ENCODE peak calls at places on chromosomes 7 and 10, in ten cellular contexts. Q, K, S, Y, O, I, Z, L, H and F are unnamed samples.

GRCh38 chr10:99555371-99556224 is 22.9 kb downstream of the NKX2-3 start:
- DNase-seq in Q (peak), K (no peak), S (no peak), Y (no peak), O (no peak), I (no peak), Z (no peak), L (peak), H (no peak), F (no peak)

GRCh38 chr7:91912500-91912899 is 28.2 kb upstream of the AKAP9 start:
- DNase-seq in Q (no peak), K (no peak), S (no peak), Y (no peak), O (no peak), I (no peak), Z (no peak), L (no peak), H (no peak), F (no peak)

GRCh38 chr7:64045301-64046040 is at the start of gene ZNF727:
- DNase-seq in Q (no peak), K (peak), S (no peak), Y (no peak), O (no peak), I (peak), Z (no peak), L (no peak), H (no peak), F (no peak)

GRCh38 chr7:93407239-93407638 is 167.3 kb downstream of the CALCR start:
- DNase-seq in Q (no peak), K (no peak), S (no peak), Y (no peak), O (no peak), I (no peak), Z (no peak), L (no peak), H (no peak), F (no peak)

GRCh38 chr10:28939352-28940157 is 262.2 kb downstream of the BAMBI start:
- DNase-seq in Q (no peak), K (peak), S (no peak), Y (no peak), O (peak), I (peak), Z (no peak), L (peak), H (no peak), F (no peak)

GRCh38 chr7:156545989-156546388 is 94.6 kb upstream of the RNF32 start:
- DNase-seq in Q (no peak), K (no peak), S (no peak), Y (no peak), O (no peak), I (no peak), Z (no peak), L (no peak), H (no peak), F (no peak)

GRCh38 chr7:37033141-37033540 is 308.8 kb upstream of the AOAH start:
- DNase-seq in Q (no peak), K (no peak), S (no peak), Y (no peak), O (no peak), I (no peak), Z (no peak), L (no peak), H (no peak), F (no peak)

GRCh38 chr7:74544706-74545469 is 91.2 kb downstream of the GTF2IRD1 start:
- DNase-seq in Q (peak), K (no peak), S (peak), Y (no peak), O (peak), I (peak), Z (no peak), L (peak), H (no peak), F (no peak)

GRCh38 chr7:90256778-90257177 is 11.8 kb downstream of the CFAP69 start:
- DNase-seq in Q (no peak), K (no peak), S (no peak), Y (no peak), O (no peak), I (no peak), Z (no peak), L (no peak), H (no peak), F (no peak)

GRCh38 chr7:132509667-132510066 is 66.6 kb downstream of the PLXNA4 start:
- DNase-seq in Q (no peak), K (no peak), S (no peak), Y (no peak), O (no peak), I (no peak), Z (no peak), L (no peak), H (no peak), F (no peak)

GRCh38 chr10:68074404-68074774 is 694 bp downstream of the HERC4 start:
- DNase-seq in Q (no peak), K (no peak), S (no peak), Y (no peak), O (no peak), I (no peak), Z (no peak), L (peak), H (no peak), F (no peak)

GRCh38 chr10:35827783-35828182 is 185.7 kb upstream of the FZD8 start:
- DNase-seq in Q (no peak), K (no peak), S (no peak), Y (no peak), O (no peak), I (no peak), Z (no peak), L (no peak), H (no peak), F (no peak)

GRCh38 chr7:149692557-149692982 is 80.8 kb downstream of the ZNF467 start:
- DNase-seq in Q (no peak), K (no peak), S (no peak), Y (no peak), O (peak), I (no peak), Z (no peak), L (no peak), H (no peak), F (no peak)

GRCh38 chr10:122441961-122442360 is 12.5 kb upstream of the ARMS2 start:
- DNase-seq in Q (no peak), K (no peak), S (no peak), Y (no peak), O (no peak), I (no peak), Z (no peak), L (peak), H (no peak), F (no peak)

GRCh38 chr7:46565712-46566111 is 644.6 kb upstream of the IGFBP3 start:
- DNase-seq in Q (no peak), K (no peak), S (no peak), Y (no peak), O (no peak), I (no peak), Z (no peak), L (no peak), H (no peak), F (no peak)

GRCh38 chr10:79335470-79336235 is 11.6 kb upstream of the PPIF start:
- DNase-seq in Q (no peak), K (no peak), S (no peak), Y (no peak), O (no peak), I (no peak), Z (no peak), L (no peak), H (no peak), F (no peak)

GRCh38 chr7:82257118-82257695 is 186.4 kb downstream of the CACNA2D1 start:
- DNase-seq in Q (no peak), K (no peak), S (no peak), Y (no peak), O (no peak), I (no peak), Z (no peak), L (no peak), H (no peak), F (no peak)

GRCh38 chr7:27237735-27238334 is 4.8 kb upstream of the EVX1 start:
- DNase-seq in Q (no peak), K (no peak), S (no peak), Y (no peak), O (no peak), I (no peak), Z (no peak), L (peak), H (no peak), F (no peak)

GRCh38 chr7:116426428-116427156 is 72.9 kb upstream of the CAV2 start:
- DNase-seq in Q (no peak), K (no peak), S (peak), Y (peak), O (no peak), I (no peak), Z (no peak), L (peak), H (peak), F (no peak)

GRCh38 chr10:133388973-133389818 is 4.8 kb upstream of the MTG1 start:
- DNase-seq in Q (peak), K (no peak), S (no peak), Y (no peak), O (no peak), I (peak), Z (peak), L (no peak), H (peak), F (no peak)

GRCh38 chr7:102122026-102122425 is 164.6 kb upstream of the SH2B2 start:
- DNase-seq in Q (peak), K (no peak), S (no peak), Y (peak), O (no peak), I (no peak), Z (no peak), L (peak), H (no peak), F (no peak)

GRCh38 chr7:101678138-101678479 is 49.0 kb upstream of the MYL10 start:
- DNase-seq in Q (no peak), K (no peak), S (no peak), Y (no peak), O (no peak), I (no peak), Z (no peak), L (no peak), H (no peak), F (no peak)

GRCh38 chr10:99872367-99873162 is 90.1 kb downstream of the ABCC2 start:
- DNase-seq in Q (peak), K (no peak), S (no peak), Y (no peak), O (peak), I (no peak), Z (no peak), L (peak), H (no peak), F (no peak)

GRCh38 chr10:48890904-48891839 is 48.5 kb downstream of the LRRC18 start:
- DNase-seq in Q (no peak), K (no peak), S (no peak), Y (no peak), O (no peak), I (no peak), Z (no peak), L (peak), H (no peak), F (no peak)

GRCh38 chr10:98446656-98447221 is at the start of gene HPS1:
- DNase-seq in Q (peak), K (peak), S (no peak), Y (no peak), O (peak), I (peak), Z (peak), L (peak), H (no peak), F (peak)

GRCh38 chr7:50679218-50680007 is 103.3 kb downstream of the GRB10 start:
- DNase-seq in Q (peak), K (no peak), S (no peak), Y (no peak), O (peak), I (no peak), Z (no peak), L (peak), H (no peak), F (no peak)

GRCh38 chr10:16816142-16816541 is 1.1 kb downstream of the RSU1 start:
- DNase-seq in Q (no peak), K (no peak), S (no peak), Y (no peak), O (no peak), I (no peak), Z (no peak), L (no peak), H (no peak), F (no peak)
- TF ChIP-seq CTCF in Q (no peak), K (no peak), S (no peak), Y (no peak), O (no peak), I (no peak), Z (no peak), L (no peak), H (no peak), F (no peak)

GRCh38 chr7:20778063-20778721 is 8.5 kb downstream of the SP8 start:
- DNase-seq in Q (no peak), K (peak), S (no peak), Y (no peak), O (peak), I (peak), Z (peak), L (peak), H (no peak), F (no peak)
- TF ChIP-seq CTCF in Q (peak), K (peak), S (peak), Y (peak), O (peak), I (peak), Z (no peak), L (peak), H (peak), F (no peak)

GRCh38 chr7:98840604-98841508 is 29.0 kb downstream of the TMEM130 start:
- DNase-seq in Q (no peak), K (no peak), S (no peak), Y (no peak), O (no peak), I (no peak), Z (no peak), L (peak), H (no peak), F (no peak)

GRCh38 chr7:98840096-98840495 is 29.7 kb downstream of the TMEM130 start:
- DNase-seq in Q (no peak), K (no peak), S (no peak), Y (no peak), O (no peak), I (no peak), Z (no peak), L (no peak), H (no peak), F (no peak)

GRCh38 chr7:98837632-98837972 is 32.2 kb downstream of the TMEM130 start:
- DNase-seq in Q (no peak), K (no peak), S (no peak), Y (no peak), O (no peak), I (no peak), Z (no peak), L (no peak), H (no peak), F (no peak)

GRCh38 chr7:98834949-98835348 is 34.9 kb downstream of the TMEM130 start:
- DNase-seq in Q (no peak), K (no peak), S (no peak), Y (no peak), O (no peak), I (no peak), Z (no peak), L (no peak), H (no peak), F (no peak)

DNA sequence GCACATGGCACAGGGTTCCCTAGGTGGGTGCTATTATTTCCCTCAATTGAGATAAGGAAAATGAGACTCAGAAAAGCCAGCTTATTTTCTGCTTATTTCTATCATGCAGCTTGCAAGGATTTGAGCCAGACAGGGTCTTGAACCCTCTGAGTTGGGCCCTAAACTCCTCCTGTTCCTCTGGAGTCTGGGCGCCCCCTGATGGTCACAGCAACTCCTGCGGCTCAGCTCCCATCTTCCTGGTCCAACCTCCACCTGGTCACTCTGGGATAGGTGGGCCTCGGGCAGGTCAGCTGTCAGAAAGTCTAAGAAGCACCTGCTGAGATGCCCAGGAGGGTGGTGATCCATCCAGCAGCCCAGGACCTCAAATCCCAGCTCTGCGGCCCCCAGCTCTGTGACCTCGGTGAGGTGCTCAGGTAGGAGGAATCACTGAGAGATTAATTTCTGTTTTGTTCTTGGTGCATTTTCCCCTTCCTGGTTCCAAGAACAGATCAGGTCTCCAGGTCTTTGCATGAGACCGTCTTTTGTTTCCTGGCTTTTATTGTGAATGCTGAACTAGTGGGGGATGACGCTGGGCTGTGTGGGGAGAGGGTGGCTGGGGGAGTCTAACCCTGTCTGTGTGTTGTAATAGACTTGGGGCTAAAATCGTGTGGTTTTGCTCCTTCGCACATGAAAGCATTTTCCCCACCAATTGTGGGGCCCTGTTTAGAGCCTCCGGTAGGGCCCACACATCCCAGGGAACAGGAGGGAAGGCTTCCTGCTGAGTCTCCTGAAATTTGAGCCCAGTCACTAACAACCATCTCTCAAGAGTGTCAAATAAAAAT is 32.8 kb downstream of the TMEM130 start:
- DNase-seq in Q (peak), K (no peak), S (no peak), Y (no peak), O (peak), I (no peak), Z (no peak), L (peak), H (no peak), F (no peak)
- TF ChIP-seq CTCF in Q (peak), K (peak), S (peak), Y (peak), O (peak), I (peak), Z (no peak), L (peak), H (peak), F (no peak)

GRCh38 chr10:62414359-62414758 is 40.2 kb downstream of the ZNF365 start:
- DNase-seq in Q (no peak), K (no peak), S (no peak), Y (no peak), O (no peak), I (no peak), Z (no peak), L (peak), H (no peak), F (no peak)
- TF ChIP-seq CTCF in Q (no peak), K (no peak), S (peak), Y (no peak), O (peak), I (no peak), Z (no peak), L (peak), H (peak), F (no peak)

DNA sequence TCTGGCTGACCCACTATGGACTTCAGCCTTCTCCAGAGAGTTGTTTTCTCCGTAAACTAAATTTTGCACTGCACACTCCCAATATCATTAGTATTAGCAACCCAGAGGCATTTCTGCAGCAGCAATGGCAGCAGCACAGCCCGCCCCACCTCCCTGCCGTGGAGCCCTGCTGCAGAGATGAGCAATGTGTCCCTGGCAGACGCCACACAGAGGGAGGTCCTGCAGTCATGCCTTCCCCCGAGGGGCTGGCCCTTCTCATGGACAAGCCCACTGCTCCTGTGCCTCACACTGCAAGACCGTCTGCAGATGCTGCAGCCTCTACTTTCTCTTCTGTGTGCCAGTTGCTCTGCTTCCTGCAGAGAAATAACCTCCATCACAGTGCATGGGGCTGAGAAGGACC is 393.4 kb upstream of the MKI67 start:
- DNase-seq in Q (no peak), K (no peak), S (no peak), Y (no peak), O (no peak), I (no peak), Z (peak), L (peak), H (no peak), F (no peak)
- TF ChIP-seq CTCF in Q (no peak), K (no peak), S (no peak), Y (no peak), O (no peak), I (no peak), Z (no peak), L (no peak), H (no peak), F (no peak)

GRCh38 chr10:12063483-12063818 is 5.3 kb upstream of the DHTKD1 start:
- DNase-seq in Q (no peak), K (no peak), S (no peak), Y (no peak), O (peak), I (no peak), Z (no peak), L (no peak), H (no peak), F (no peak)

GRCh38 chr10:12062754-12063482 is 5.8 kb upstream of the DHTKD1 start:
- DNase-seq in Q (no peak), K (no peak), S (no peak), Y (no peak), O (no peak), I (no peak), Z (no peak), L (no peak), H (no peak), F (no peak)

GRCh38 chr10:12068467-12069269 is at the start of gene DHTKD1:
- DNase-seq in Q (peak), K (peak), S (peak), Y (peak), O (peak), I (peak), Z (peak), L (peak), H (peak), F (peak)

GRCh38 chr10:12067336-12067735 is 1.4 kb upstream of the DHTKD1 start:
- DNase-seq in Q (no peak), K (no peak), S (peak), Y (peak), O (no peak), I (no peak), Z (no peak), L (peak), H (no peak), F (no peak)
- TF ChIP-seq CTCF in Q (no peak), K (no peak), S (no peak), Y (no peak), O (no peak), I (no peak), Z (no peak), L (no peak), H (no peak), F (no peak)

GRCh38 chr7:121605297-121605640 is 209.2 kb upstream of the FAM3C start:
- DNase-seq in Q (no peak), K (no peak), S (no peak), Y (no peak), O (no peak), I (no peak), Z (no peak), L (peak), H (no peak), F (no peak)
- TF ChIP-seq CTCF in Q (no peak), K (no peak), S (peak), Y (no peak), O (peak), I (no peak), Z (no peak), L (peak), H (peak), F (no peak)

GRCh38 chr7:32206488-32206887 is 136.3 kb upstream of the PDE1C start:
- DNase-seq in Q (no peak), K (no peak), S (no peak), Y (no peak), O (no peak), I (no peak), Z (peak), L (no peak), H (no peak), F (no peak)

GRCh38 chr7:32204361-32205018 is 134.3 kb upstream of the PDE1C start:
- DNase-seq in Q (peak), K (peak), S (peak), Y (peak), O (peak), I (no peak), Z (no peak), L (peak), H (no peak), F (no peak)

GRCh38 chr7:32212321-32212720 is 142.1 kb upstream of the PDE1C start:
- DNase-seq in Q (no peak), K (no peak), S (no peak), Y (no peak), O (no peak), I (no peak), Z (no peak), L (no peak), H (no peak), F (no peak)

GRCh38 chr7:32206987-32207386 is 136.8 kb upstream of the PDE1C start:
- DNase-seq in Q (no peak), K (no peak), S (no peak), Y (no peak), O (peak), I (no peak), Z (no peak), L (peak), H (no peak), F (no peak)
- TF ChIP-seq CTCF in Q (no peak), K (no peak), S (peak), Y (peak), O (peak), I (no peak), Z (no peak), L (peak), H (peak), F (no peak)

GRCh38 chr10:60594476-60595051 is 183.7 kb upstream of the CDK1 start:
- DNase-seq in Q (no peak), K (no peak), S (no peak), Y (no peak), O (peak), I (no peak), Z (no peak), L (no peak), H (no peak), F (no peak)
- TF ChIP-seq CTCF in Q (no peak), K (no peak), S (peak), Y (no peak), O (peak), I (no peak), Z (no peak), L (no peak), H (no peak), F (no peak)